ENCODE peak calls at places on chromosomes 5 and 9, in ten cellular contexts. L is left ventricle myocardium inferior, Q is mucosa of descending colon, C is aorta, J is stomach, Y is uterus, O is prostate gland, R is fibroblast of lung, S is right cardiac atrium, G is lower lobe of right lung. U is an unnamed sample. For H3K4me1, the result is how much of the 10 kb centered on the place peaks cover.

GRCh38 chr5:151005975-151006576 is 14.3 kb upstream of the GPX3 start:
- DNase-seq in L (peak), Q (peak), C (peak), J (peak), Y (peak), O (peak), R (peak), S (peak), G (peak), U (no peak)

GRCh38 chr9:120996409-120996808 is 53.7 kb downstream of the C5 start:
- DNase-seq in L (no peak), Q (no peak), C (no peak), J (no peak), Y (no peak), O (no peak), R (no peak), S (no peak), G (no peak), U (no peak)

GRCh38 chr5:180313677-180314076 is 21.8 kb upstream of the MAPK9 start:
- DNase-seq in L (peak), Q (peak), C (peak), J (no peak), Y (no peak), O (no peak), R (no peak), S (no peak), G (peak), U (peak)

GRCh38 chr9:5633243-5633642 is 4.3 kb downstream of the RIC1 start:
- DNase-seq in L (no peak), Q (no peak), C (no peak), J (no peak), Y (no peak), O (no peak), R (peak), S (no peak), G (no peak), U (no peak)

GRCh38 chr5:138543730-138544104 is 681 bp upstream of the ETF1 start:
- DNase-seq in L (no peak), Q (no peak), C (no peak), J (no peak), Y (no peak), O (no peak), R (no peak), S (no peak), G (no peak), U (no peak)

GRCh38 chr9:126531591-126531990 is 82.1 kb upstream of the LMX1B start:
- DNase-seq in L (no peak), Q (no peak), C (no peak), J (no peak), Y (no peak), O (no peak), R (no peak), S (no peak), G (peak), U (no peak)

GRCh38 chr5:82046268-82046621 is 74.4 kb downstream of the ATG10 start:
- DNase-seq in L (no peak), Q (no peak), C (no peak), J (no peak), Y (no peak), O (no peak), R (no peak), S (no peak), G (no peak), U (no peak)

GRCh38 chr5:87653242-87653641 is 240.5 kb upstream of the CCNH start:
- DNase-seq in L (no peak), Q (no peak), C (no peak), J (no peak), Y (no peak), O (no peak), R (no peak), S (no peak), G (no peak), U (no peak)

GRCh38 chr9:99020786-99021436 is 77.2 kb downstream of the COL15A1 start:
- DNase-seq in L (no peak), Q (no peak), C (no peak), J (no peak), Y (no peak), O (no peak), R (no peak), S (no peak), G (no peak), U (no peak)

GRCh38 chr9:121736147-121736721 is 84.8 kb downstream of the DAB2IP start:
- DNase-seq in L (peak), Q (peak), C (peak), J (peak), Y (peak), O (peak), R (peak), S (peak), G (peak), U (peak)

GRCh38 chr5:78855026-78855425 is 130.1 kb downstream of the ARSB start:
- DNase-seq in L (no peak), Q (no peak), C (no peak), J (no peak), Y (no peak), O (no peak), R (no peak), S (no peak), G (no peak), U (no peak)

GRCh38 chr9:129272348-129273025 is 94.4 kb upstream of the IER5L start:
- DNase-seq in L (no peak), Q (no peak), C (peak), J (no peak), Y (no peak), O (no peak), R (no peak), S (no peak), G (peak), U (no peak)

GRCh38 chr9:95874303-95874988 is 1.0 kb upstream of the ERCC6L2 start:
- DNase-seq in L (no peak), Q (no peak), C (no peak), J (no peak), Y (no peak), O (no peak), R (peak), S (no peak), G (no peak), U (peak)

GRCh38 chr5:64653776-64654175 is 36.5 kb upstream of the SHISAL2B start:
- DNase-seq in L (no peak), Q (no peak), C (no peak), J (no peak), Y (no peak), O (no peak), R (peak), S (no peak), G (no peak), U (no peak)

GRCh38 chr9:77488439-77489126 is 159.5 kb downstream of the GNA14 start:
- DNase-seq in L (no peak), Q (no peak), C (no peak), J (no peak), Y (no peak), O (no peak), R (no peak), S (no peak), G (no peak), U (no peak)

GRCh38 chr5:74477082-74477453 is 163.5 kb downstream of the ENC1 start:
- DNase-seq in L (no peak), Q (no peak), C (no peak), J (no peak), Y (no peak), O (no peak), R (no peak), S (no peak), G (no peak), U (no peak)

DNA sequence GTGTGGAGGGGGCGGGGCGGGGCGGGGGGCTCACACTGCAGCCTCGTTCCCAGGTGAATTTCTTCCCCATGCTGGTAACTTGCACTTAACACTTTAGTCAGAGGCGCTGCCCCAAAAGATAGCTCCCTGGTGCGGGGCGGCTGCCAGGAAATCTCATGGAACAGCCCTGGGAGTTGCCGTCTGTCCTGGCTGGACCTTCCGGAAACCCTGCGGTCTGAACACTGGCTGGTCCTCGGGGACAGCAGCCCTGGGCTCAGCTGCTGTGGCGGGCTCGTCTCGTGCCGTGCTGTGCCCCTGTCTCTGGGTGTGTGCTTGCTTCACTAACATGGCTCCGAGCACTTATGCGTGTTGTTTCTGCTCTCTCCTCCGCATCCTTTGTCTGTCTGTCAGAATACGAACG is 25.8 kb downstream of the PTGES2 start:
- DNase-seq in L (peak), Q (peak), C (no peak), J (peak), Y (no peak), O (no peak), R (no peak), S (peak), G (peak), U (no peak)
- H3K4me1 ChIP-seq in L (half or more), Q (under half), C (under half), J (half or more), Y (under half), O (under half), R (under half), S (under half), G (half or more), U (under half)

GRCh38 chr9:106892632-106893031 is 29.7 kb downstream of the ZNF462 start:
- DNase-seq in L (no peak), Q (no peak), C (peak), J (no peak), Y (peak), O (no peak), R (peak), S (no peak), G (peak), U (peak)
- H3K4me1 ChIP-seq in L (half or more), Q (under half), C (under half), J (under half), Y (under half), O (under half), R (under half), S (under half), G (under half), U (half or more)

GRCh38 chr5:56422060-56422762 is 189.1 kb upstream of the ANKRD55 start:
- DNase-seq in L (no peak), Q (no peak), C (no peak), J (peak), Y (no peak), O (peak), R (no peak), S (no peak), G (no peak), U (peak)
- H3K4me1 ChIP-seq in L (under half), Q (under half), C (under half), J (under half), Y (under half), O (under half), R (under half), S (under half), G (under half), U (under half)

GRCh38 chr5:3281346-3281745 is 314.3 kb upstream of the IRX1 start:
- DNase-seq in L (no peak), Q (no peak), C (no peak), J (no peak), Y (no peak), O (no peak), R (no peak), S (no peak), G (no peak), U (no peak)
- H3K4me1 ChIP-seq in L (under half), Q (under half), C (under half), J (under half), Y (under half), O (under half), R (under half), S (under half), G (under half), U (under half)

DNA sequence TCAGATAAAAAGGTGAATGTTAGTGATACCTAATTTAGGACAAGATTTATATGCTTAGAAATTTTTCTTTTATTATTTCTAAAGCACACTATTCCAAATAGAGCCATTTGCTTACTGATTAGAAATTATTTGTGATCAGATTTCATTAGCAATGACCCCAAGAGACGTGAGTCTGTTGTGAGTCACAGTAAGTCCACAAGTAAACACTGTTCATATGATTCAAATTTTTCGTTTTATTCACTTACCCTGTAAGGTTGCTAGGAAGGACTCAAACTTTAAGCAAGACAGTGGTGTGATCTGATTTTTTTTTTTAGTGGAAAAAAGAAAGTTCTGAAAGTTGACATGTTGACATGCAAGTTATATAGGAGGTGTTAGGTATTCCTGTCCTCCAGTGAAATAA is 1.2 kb downstream of the CARD6 start:
- DNase-seq in L (no peak), Q (no peak), C (no peak), J (no peak), Y (no peak), O (no peak), R (no peak), S (no peak), G (no peak), U (no peak)
- H3K4me1 ChIP-seq in L (under half), Q (under half), C (under half), J (under half), Y (under half), O (under half), R (under half), S (under half), G (under half), U (under half)

GRCh38 chr9:124695280-124695890 is 75.7 kb downstream of the NR6A1 start:
- DNase-seq in L (no peak), Q (no peak), C (no peak), J (no peak), Y (no peak), O (no peak), R (peak), S (no peak), G (no peak), U (peak)
- H3K4me1 ChIP-seq in L (under half), Q (under half), C (under half), J (under half), Y (under half), O (under half), R (under half), S (under half), G (under half), U (half or more)

GRCh38 chr5:16896767-16897166 is 39.3 kb downstream of the MYO10 start:
- DNase-seq in L (no peak), Q (no peak), C (no peak), J (no peak), Y (no peak), O (no peak), R (no peak), S (no peak), G (no peak), U (no peak)
- H3K4me1 ChIP-seq in L (under half), Q (under half), C (under half), J (half or more), Y (under half), O (under half), R (under half), S (under half), G (under half), U (half or more)

DNA sequence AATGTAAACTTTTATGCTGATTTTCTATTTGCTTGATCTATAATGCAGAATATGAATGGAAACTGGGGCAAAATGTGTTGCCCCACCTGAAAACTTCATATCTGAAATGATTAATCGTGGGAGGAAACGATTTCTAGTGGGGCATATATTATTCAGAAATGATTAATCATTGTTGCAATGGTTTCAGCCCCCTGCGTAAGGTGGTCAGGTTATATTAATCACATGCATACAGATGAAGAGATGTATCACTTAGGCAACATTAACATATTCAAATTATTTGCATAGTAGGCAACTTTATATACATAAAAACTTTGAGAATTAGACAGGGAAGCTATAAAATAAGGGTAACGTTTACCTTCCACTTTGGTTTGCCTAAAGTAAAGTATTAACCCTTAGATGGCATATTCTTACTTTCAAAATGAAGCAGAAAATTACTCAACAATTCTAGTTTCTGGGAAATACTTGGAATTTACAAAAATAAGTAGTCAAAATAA is 49.8 kb downstream of the LSM11 start:
- DNase-seq in L (no peak), Q (no peak), C (no peak), J (no peak), Y (no peak), O (no peak), R (no peak), S (no peak), G (no peak), U (no peak)
- H3K4me1 ChIP-seq in L (under half), Q (under half), C (under half), J (under half), Y (under half), O (under half), R (under half), S (under half), G (under half), U (under half)

GRCh38 chr9:70278312-70278711 is 19.5 kb downstream of the SMC5 start:
- DNase-seq in L (no peak), Q (no peak), C (no peak), J (no peak), Y (no peak), O (no peak), R (no peak), S (no peak), G (no peak), U (no peak)

GRCh38 chr9:70285981-70286616 is 27.3 kb downstream of the SMC5 start:
- DNase-seq in L (no peak), Q (no peak), C (no peak), J (no peak), Y (no peak), O (no peak), R (no peak), S (no peak), G (no peak), U (no peak)

GRCh38 chr9:70285246-70285645 is 26.5 kb downstream of the SMC5 start:
- DNase-seq in L (no peak), Q (no peak), C (no peak), J (no peak), Y (peak), O (no peak), R (no peak), S (no peak), G (no peak), U (no peak)

GRCh38 chr9:70283848-70284247 is 25.1 kb downstream of the SMC5 start:
- DNase-seq in L (no peak), Q (no peak), C (no peak), J (no peak), Y (no peak), O (no peak), R (no peak), S (no peak), G (no peak), U (no peak)
- H3K4me1 ChIP-seq in L (under half), Q (under half), C (under half), J (under half), Y (under half), O (under half), R (under half), S (under half), G (under half), U (under half)